ENCODE peak calls at places on chromosome 2, in six cellular contexts. One of them, this sample, is unnamed.

GRCh38 chr2:65108778-65109177 is 21.1 kb downstream of the RAB1A start:
- DNase-seq in HT1080: no peak
- DNase-seq in activated naive CD4-positive, alpha-beta T cell: no peak
- DNase-seq in foreskin fibroblast: no peak
- DNase-seq in fibroblast of the conjunctiva: no peak
- DNase-seq in amniotic epithelial cell: no peak
- DNase-seq in this sample: no peak

GRCh38 chr2:136767030-136767429 is 1.7 kb downstream of the THSD7B start:
- DNase-seq in fibroblast of the conjunctiva: no peak
- DNase-seq in foreskin fibroblast: no peak
- DNase-seq in activated naive CD4-positive, alpha-beta T cell: no peak
- DNase-seq in amniotic epithelial cell: no peak
- DNase-seq in HT1080: no peak
- DNase-seq in this sample: no peak

GRCh38 chr2:114728372-114728771 is 285.9 kb downstream of the DPP10 start:
- DNase-seq in amniotic epithelial cell: no peak
- DNase-seq in HT1080: no peak
- DNase-seq in activated naive CD4-positive, alpha-beta T cell: no peak
- DNase-seq in foreskin fibroblast: no peak
- DNase-seq in fibroblast of the conjunctiva: no peak
- DNase-seq in this sample: no peak

GRCh38 chr2:109193807-109194702 is 65.0 kb downstream of the SH3RF3 start:
- DNase-seq in fibroblast of the conjunctiva: no peak
- DNase-seq in amniotic epithelial cell: no peak
- DNase-seq in activated naive CD4-positive, alpha-beta T cell: no peak
- DNase-seq in HT1080: no peak
- DNase-seq in foreskin fibroblast: no peak
- DNase-seq in this sample: no peak

GRCh38 chr2:16250886-16251285 is 310.5 kb downstream of the MYCN start:
- DNase-seq in amniotic epithelial cell: no peak
- DNase-seq in fibroblast of the conjunctiva: no peak
- DNase-seq in activated naive CD4-positive, alpha-beta T cell: no peak
- DNase-seq in HT1080: peak
- DNase-seq in foreskin fibroblast: no peak
- DNase-seq in this sample: no peak

GRCh38 chr2:54536720-54537119 is 80.6 kb downstream of the SPTBN1 start:
- DNase-seq in fibroblast of the conjunctiva: no peak
- DNase-seq in amniotic epithelial cell: no peak
- DNase-seq in activated naive CD4-positive, alpha-beta T cell: no peak
- DNase-seq in HT1080: no peak
- DNase-seq in foreskin fibroblast: no peak
- DNase-seq in this sample: no peak

GRCh38 chr2:11121099-11121822 is 34.0 kb upstream of the SLC66A3 start:
- DNase-seq in fibroblast of the conjunctiva: no peak
- DNase-seq in activated naive CD4-positive, alpha-beta T cell: no peak
- DNase-seq in amniotic epithelial cell: no peak
- DNase-seq in foreskin fibroblast: no peak
- DNase-seq in HT1080: no peak
- DNase-seq in this sample: peak

GRCh38 chr2:183242937-183243336 is 118.7 kb downstream of the NUP35 start:
- DNase-seq in fibroblast of the conjunctiva: no peak
- DNase-seq in foreskin fibroblast: no peak
- DNase-seq in amniotic epithelial cell: peak
- DNase-seq in activated naive CD4-positive, alpha-beta T cell: no peak
- DNase-seq in HT1080: peak
- DNase-seq in this sample: peak

GRCh38 chr2:16613475-16613874 is 52.2 kb downstream of the CYRIA start:
- DNase-seq in foreskin fibroblast: no peak
- DNase-seq in activated naive CD4-positive, alpha-beta T cell: no peak
- DNase-seq in fibroblast of the conjunctiva: no peak
- DNase-seq in HT1080: no peak
- DNase-seq in amniotic epithelial cell: peak
- DNase-seq in this sample: peak